ENCODE peak calls at places on chromosome 2, in six cellular contexts. A is IMR-90, G is GM12891, Z is body of pancreas, M is K562, B is A549. I is an unnamed sample.

GRCh38 chr2:7014201-7014640 is 97.0 kb downstream of the RNF144A start:
- DNase-seq in A (no peak), G (no peak), Z (peak), M (peak), B (peak), I (no peak)

GRCh38 chr2:237141556-237141955 is 55.9 kb downstream of the COPS8 start:
- DNase-seq in A (peak), G (no peak), Z (peak), M (no peak), B (no peak), I (no peak)

GRCh38 chr2:240134466-240134865 is 1.6 kb downstream of the COPS9 start:
- DNase-seq in A (no peak), G (no peak), Z (no peak), M (no peak), B (no peak), I (no peak)

GRCh38 chr2:30072250-30072842 is 74.5 kb upstream of the YPEL5 start:
- DNase-seq in A (peak), G (peak), Z (peak), M (peak), B (peak), I (peak)

GRCh38 chr2:28736034-28736433 is 15.6 kb upstream of the PPP1CB start:
- DNase-seq in A (no peak), G (no peak), Z (peak), M (no peak), B (no peak), I (no peak)

GRCh38 chr2:241925821-241926441 is 56.4 kb downstream of the RTP5 start:
- DNase-seq in A (no peak), G (no peak), Z (no peak), M (no peak), B (no peak), I (no peak)

GRCh38 chr2:108968619-108969018 is 20.4 kb downstream of the EDAR start:
- DNase-seq in A (no peak), G (no peak), Z (peak), M (no peak), B (no peak), I (peak)

GRCh38 chr2:40400336-40400953 is 51.4 kb downstream of the SLC8A1 start:
- DNase-seq in A (no peak), G (no peak), Z (no peak), M (no peak), B (no peak), I (no peak)

GRCh38 chr2:240928476-240929363 is 22.6 kb downstream of the CROCC2 start:
- DNase-seq in A (no peak), G (no peak), Z (no peak), M (no peak), B (no peak), I (no peak)

GRCh38 chr2:220572385-220572784 is 945.0 kb downstream of the SLC4A3 start:
- DNase-seq in A (peak), G (no peak), Z (no peak), M (no peak), B (no peak), I (no peak)

GRCh38 chr2:201191132-201191875 is 8.4 kb downstream of the CASP10 start:
- DNase-seq in A (no peak), G (no peak), Z (no peak), M (no peak), B (no peak), I (no peak)

GRCh38 chr2:131016826-131017596 is 76.2 kb downstream of the FAM168B start:
- DNase-seq in A (peak), G (no peak), Z (peak), M (no peak), B (peak), I (peak)

GRCh38 chr2:230934291-230935131 is 9.5 kb upstream of the GPR55 start:
- DNase-seq in A (no peak), G (no peak), Z (no peak), M (no peak), B (no peak), I (no peak)

GRCh38 chr2:239326831-239327535 is 73.8 kb downstream of the HDAC4 start:
- DNase-seq in A (peak), G (no peak), Z (peak), M (no peak), B (no peak), I (peak)

GRCh38 chr2:215711484-215712034 is 275.7 kb upstream of the FN1 start:
- DNase-seq in A (peak), G (no peak), Z (no peak), M (no peak), B (peak), I (peak)
- TF ChIP-seq POLR2A in A (no peak), G (no peak), Z (no peak), M (no peak), B (no peak), I (no peak)

DNA sequence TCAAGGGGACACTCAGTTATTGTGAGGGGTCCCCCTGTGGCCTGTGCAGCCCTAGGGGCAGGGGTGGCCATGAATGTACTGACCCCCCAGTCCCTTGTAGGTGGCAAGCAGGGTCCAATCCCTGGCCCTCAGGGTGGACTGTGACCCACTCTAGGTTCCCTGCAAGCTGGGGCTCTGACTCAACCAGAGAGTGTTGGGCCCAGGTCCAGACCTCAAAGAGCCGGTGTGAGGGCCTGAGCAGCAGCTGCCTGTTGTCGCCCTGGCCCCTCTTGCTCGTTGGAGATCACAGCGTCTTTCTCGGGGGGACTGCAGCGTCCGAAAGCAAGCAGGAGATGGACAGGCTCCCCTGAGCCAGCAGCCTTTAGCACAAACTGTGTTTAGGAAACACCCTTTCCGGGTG is 66.8 kb upstream of the ATG16L1 start:
- DNase-seq in A (no peak), G (no peak), Z (no peak), M (no peak), B (no peak), I (no peak)
- TF ChIP-seq POLR2A in A (no peak), G (no peak), Z (no peak), M (no peak), B (no peak), I (no peak)

GRCh38 chr2:126657146-126657635 is 1.2 kb downstream of the GYPC start:
- DNase-seq in A (peak), G (no peak), Z (peak), M (no peak), B (no peak), I (peak)

GRCh38 chr2:126657636-126658315 is 1.8 kb downstream of the GYPC start:
- DNase-seq in A (peak), G (peak), Z (peak), M (peak), B (peak), I (peak)

GRCh38 chr2:126655066-126655465 is 892 bp upstream of the GYPC start:
- DNase-seq in A (peak), G (no peak), Z (no peak), M (peak), B (no peak), I (no peak)

GRCh38 chr2:126655500-126656310 is at the start of gene GYPC:
- DNase-seq in A (peak), G (peak), Z (peak), M (peak), B (no peak), I (no peak)

GRCh38 chr2:126656311-126657145 is 570 bp downstream of the GYPC start:
- DNase-seq in A (peak), G (no peak), Z (peak), M (peak), B (no peak), I (no peak)
- TF ChIP-seq POLR2A in A (no peak), G (peak), Z (peak), M (peak), B (no peak), I (no peak)

GRCh38 chr2:217673555-217674088 is 329.2 kb downstream of the TNS1 start:
- DNase-seq in A (no peak), G (no peak), Z (no peak), M (no peak), B (no peak), I (no peak)
- TF ChIP-seq POLR2A in A (no peak), G (no peak), Z (no peak), M (no peak), B (no peak), I (no peak)

I was measured in H54.